ENCODE peak calls at places on chromosomes 5 and 9, in seven cellular contexts. One of them, this sample, is unnamed.

GRCh38 chr9:78900500-78900899 is 603.6 kb downstream of the PSAT1 start:
- DNase-seq in fibroblast of mammary gland: no peak
- DNase-seq in NCI-H510A treated with DMSO at 0.1 percent for 48 hours: no peak
- DNase-seq in T-helper 17 cell: no peak
- DNase-seq in neural progenitor cell: no peak
- DNase-seq in CD8-positive, alpha-beta T cell: no peak
- DNase-seq in effector CD4-positive, alpha-beta T cell: no peak
- DNase-seq in this sample: no peak

GRCh38 chr9:91845839-91846238 is 104.2 kb downstream of the ROR2 start:
- DNase-seq in neural progenitor cell: no peak
- DNase-seq in CD8-positive, alpha-beta T cell: no peak
- DNase-seq in fibroblast of mammary gland: no peak
- DNase-seq in effector CD4-positive, alpha-beta T cell: no peak
- DNase-seq in NCI-H510A treated with DMSO at 0.1 percent for 48 hours: no peak
- DNase-seq in T-helper 17 cell: no peak
- DNase-seq in this sample: peak; percentile 5

GRCh38 chr5:74765929-74766328 is 988 bp downstream of the GFM2 start:
- DNase-seq in neural progenitor cell: no peak
- DNase-seq in fibroblast of mammary gland: no peak
- DNase-seq in NCI-H510A treated with DMSO at 0.1 percent for 48 hours: no peak
- DNase-seq in CD8-positive, alpha-beta T cell: no peak
- DNase-seq in effector CD4-positive, alpha-beta T cell: no peak
- DNase-seq in T-helper 17 cell: no peak
- DNase-seq in this sample: no peak

GRCh38 chr5:100576217-100576751 is 41.1 kb downstream of the FAM174A start:
- DNase-seq in neural progenitor cell: no peak
- DNase-seq in CD8-positive, alpha-beta T cell: no peak
- DNase-seq in T-helper 17 cell: no peak
- DNase-seq in fibroblast of mammary gland: peak; percentile 40
- DNase-seq in NCI-H510A treated with DMSO at 0.1 percent for 48 hours: no peak
- DNase-seq in effector CD4-positive, alpha-beta T cell: no peak
- DNase-seq in this sample: no peak

GRCh38 chr5:93336330-93337110 is 244.5 kb downstream of the NR2F1-AS1 start:
- DNase-seq in neural progenitor cell: no peak
- DNase-seq in CD8-positive, alpha-beta T cell: no peak
- DNase-seq in NCI-H510A treated with DMSO at 0.1 percent for 48 hours: no peak
- DNase-seq in fibroblast of mammary gland: peak; percentile 32
- DNase-seq in effector CD4-positive, alpha-beta T cell: no peak
- DNase-seq in T-helper 17 cell: no peak
- DNase-seq in this sample: peak; percentile 16

GRCh38 chr9:77896269-77897245 is 135.1 kb downstream of the GNAQ start:
- DNase-seq in T-helper 17 cell: no peak
- DNase-seq in effector CD4-positive, alpha-beta T cell: no peak
- DNase-seq in fibroblast of mammary gland: no peak
- DNase-seq in neural progenitor cell: no peak
- DNase-seq in CD8-positive, alpha-beta T cell: no peak
- DNase-seq in NCI-H510A treated with DMSO at 0.1 percent for 48 hours: no peak
- DNase-seq in this sample: no peak

GRCh38 chr9:33687779-33688178 is 107.6 kb upstream of the PRSS3 start:
- DNase-seq in T-helper 17 cell: no peak
- DNase-seq in effector CD4-positive, alpha-beta T cell: no peak
- DNase-seq in CD8-positive, alpha-beta T cell: no peak
- DNase-seq in fibroblast of mammary gland: no peak
- DNase-seq in neural progenitor cell: no peak
- DNase-seq in NCI-H510A treated with DMSO at 0.1 percent for 48 hours: peak; percentile 27
- DNase-seq in this sample: no peak

GRCh38 chr9:117136461-117136860 is 278.4 kb downstream of the ASTN2 start:
- DNase-seq in neural progenitor cell: no peak
- DNase-seq in T-helper 17 cell: no peak
- DNase-seq in effector CD4-positive, alpha-beta T cell: no peak
- DNase-seq in NCI-H510A treated with DMSO at 0.1 percent for 48 hours: no peak
- DNase-seq in CD8-positive, alpha-beta T cell: no peak
- DNase-seq in fibroblast of mammary gland: no peak
- DNase-seq in this sample: no peak

GRCh38 chr5:80654054-80654390 is 430 bp upstream of the MSH3 start:
- DNase-seq in neural progenitor cell: peak; percentile 35
- DNase-seq in effector CD4-positive, alpha-beta T cell: no peak
- DNase-seq in T-helper 17 cell: no peak
- DNase-seq in CD8-positive, alpha-beta T cell: no peak
- DNase-seq in fibroblast of mammary gland: no peak
- DNase-seq in NCI-H510A treated with DMSO at 0.1 percent for 48 hours: no peak
- DNase-seq in this sample: peak; percentile 24

GRCh38 chr9:111483419-111483861 is 743 bp downstream of the ECPAS start:
- DNase-seq in neural progenitor cell: no peak
- DNase-seq in NCI-H510A treated with DMSO at 0.1 percent for 48 hours: no peak
- DNase-seq in T-helper 17 cell: peak; percentile 21
- DNase-seq in CD8-positive, alpha-beta T cell: no peak
- DNase-seq in fibroblast of mammary gland: peak; percentile 20
- DNase-seq in effector CD4-positive, alpha-beta T cell: peak; percentile 21
- DNase-seq in this sample: no peak

GRCh38 chr5:68522863-68523262 is 307.3 kb downstream of the PIK3R1 start:
- DNase-seq in neural progenitor cell: no peak
- DNase-seq in NCI-H510A treated with DMSO at 0.1 percent for 48 hours: no peak
- DNase-seq in CD8-positive, alpha-beta T cell: no peak
- DNase-seq in effector CD4-positive, alpha-beta T cell: no peak
- DNase-seq in fibroblast of mammary gland: no peak
- DNase-seq in T-helper 17 cell: no peak
- DNase-seq in this sample: peak; percentile 34

GRCh38 chr5:71883745-71884103 is 164.6 kb downstream of the CARTPT start:
- DNase-seq in fibroblast of mammary gland: peak; percentile 74
- DNase-seq in effector CD4-positive, alpha-beta T cell: no peak
- DNase-seq in neural progenitor cell: no peak
- DNase-seq in T-helper 17 cell: no peak
- DNase-seq in CD8-positive, alpha-beta T cell: no peak
- DNase-seq in NCI-H510A treated with DMSO at 0.1 percent for 48 hours: no peak
- DNase-seq in this sample: no peak

GRCh38 chr9:110255417-110256141 is 728 bp downstream of the TXN start:
- DNase-seq in fibroblast of mammary gland: peak; percentile 46
- DNase-seq in CD8-positive, alpha-beta T cell: no peak
- DNase-seq in NCI-H510A treated with DMSO at 0.1 percent for 48 hours: peak; percentile 18
- DNase-seq in T-helper 17 cell: peak; percentile 7
- DNase-seq in effector CD4-positive, alpha-beta T cell: peak; percentile 6
- DNase-seq in neural progenitor cell: peak; percentile 50
- DNase-seq in this sample: peak; percentile 86

GRCh38 chr9:118295413-118295812 is 591.2 kb downstream of the TLR4 start:
- DNase-seq in T-helper 17 cell: no peak
- DNase-seq in CD8-positive, alpha-beta T cell: no peak
- DNase-seq in effector CD4-positive, alpha-beta T cell: no peak
- DNase-seq in fibroblast of mammary gland: no peak
- DNase-seq in NCI-H510A treated with DMSO at 0.1 percent for 48 hours: no peak
- DNase-seq in neural progenitor cell: no peak
- DNase-seq in this sample: no peak

GRCh38 chr5:157378509-157378908 is 81.5 kb upstream of the NIPAL4 start:
- DNase-seq in effector CD4-positive, alpha-beta T cell: no peak
- DNase-seq in fibroblast of mammary gland: no peak
- DNase-seq in neural progenitor cell: no peak
- DNase-seq in CD8-positive, alpha-beta T cell: no peak
- DNase-seq in NCI-H510A treated with DMSO at 0.1 percent for 48 hours: no peak
- DNase-seq in T-helper 17 cell: no peak
- DNase-seq in this sample: no peak

GRCh38 chr9:124658165-124659017 is 112.7 kb downstream of the NR6A1 start:
- DNase-seq in NCI-H510A treated with DMSO at 0.1 percent for 48 hours: peak; percentile 95
- DNase-seq in T-helper 17 cell: no peak
- DNase-seq in CD8-positive, alpha-beta T cell: peak; percentile 52
- DNase-seq in neural progenitor cell: peak; percentile 87
- DNase-seq in fibroblast of mammary gland: peak; percentile 92
- DNase-seq in effector CD4-positive, alpha-beta T cell: no peak
- DNase-seq in this sample: peak; percentile 99

GRCh38 chr5:1005904-1006655 is 2.5 kb upstream of the NKD2 start:
- DNase-seq in CD8-positive, alpha-beta T cell: no peak
- DNase-seq in NCI-H510A treated with DMSO at 0.1 percent for 48 hours: no peak
- DNase-seq in neural progenitor cell: no peak
- DNase-seq in fibroblast of mammary gland: no peak
- DNase-seq in T-helper 17 cell: no peak
- DNase-seq in effector CD4-positive, alpha-beta T cell: no peak
- DNase-seq in this sample: no peak

GRCh38 chr5:169099801-169100734 is 200.9 kb downstream of the SLIT3 start:
- DNase-seq in fibroblast of mammary gland: peak; percentile 67
- DNase-seq in NCI-H510A treated with DMSO at 0.1 percent for 48 hours: no peak
- DNase-seq in CD8-positive, alpha-beta T cell: no peak
- DNase-seq in neural progenitor cell: no peak
- DNase-seq in effector CD4-positive, alpha-beta T cell: no peak
- DNase-seq in T-helper 17 cell: no peak
- DNase-seq in this sample: peak; percentile 47

GRCh38 chr9:133771486-133772482 is 33.6 kb upstream of the SARDH start:
- DNase-seq in fibroblast of mammary gland: no peak
- DNase-seq in neural progenitor cell: no peak
- DNase-seq in CD8-positive, alpha-beta T cell: peak; percentile 46
- DNase-seq in effector CD4-positive, alpha-beta T cell: no peak
- DNase-seq in NCI-H510A treated with DMSO at 0.1 percent for 48 hours: no peak
- DNase-seq in T-helper 17 cell: peak; percentile 3
- DNase-seq in this sample: no peak

GRCh38 chr5:169458269-169458668 is 125.3 kb upstream of the SPDL1 start:
- DNase-seq in fibroblast of mammary gland: no peak
- DNase-seq in neural progenitor cell: peak; percentile 45
- DNase-seq in NCI-H510A treated with DMSO at 0.1 percent for 48 hours: no peak
- DNase-seq in CD8-positive, alpha-beta T cell: no peak
- DNase-seq in effector CD4-positive, alpha-beta T cell: no peak
- DNase-seq in T-helper 17 cell: no peak
- DNase-seq in this sample: no peak

GRCh38 chr9:128124873-128125574 is 2.5 kb downstream of the PTGES2 start:
- DNase-seq in neural progenitor cell: peak; percentile 76
- DNase-seq in fibroblast of mammary gland: peak; percentile 66
- DNase-seq in CD8-positive, alpha-beta T cell: peak; percentile 68
- DNase-seq in effector CD4-positive, alpha-beta T cell: peak; percentile 26
- DNase-seq in T-helper 17 cell: no peak
- DNase-seq in NCI-H510A treated with DMSO at 0.1 percent for 48 hours: no peak
- DNase-seq in this sample: peak; percentile 51

GRCh38 chr9:115118471-115119156 is 657 bp upstream of the TNC start:
- DNase-seq in neural progenitor cell: peak; percentile 96
- DNase-seq in CD8-positive, alpha-beta T cell: no peak
- DNase-seq in T-helper 17 cell: no peak
- DNase-seq in NCI-H510A treated with DMSO at 0.1 percent for 48 hours: peak; percentile 14
- DNase-seq in effector CD4-positive, alpha-beta T cell: no peak
- DNase-seq in fibroblast of mammary gland: peak; percentile 92
- DNase-seq in this sample: peak; percentile 99

GRCh38 chr5:79567926-79568549 is 44.2 kb upstream of the TENT2 start:
- DNase-seq in fibroblast of mammary gland: peak; percentile 64
- DNase-seq in CD8-positive, alpha-beta T cell: no peak
- DNase-seq in effector CD4-positive, alpha-beta T cell: no peak
- DNase-seq in NCI-H510A treated with DMSO at 0.1 percent for 48 hours: no peak
- DNase-seq in T-helper 17 cell: no peak
- DNase-seq in neural progenitor cell: peak; percentile 44
- DNase-seq in this sample: peak; percentile 30

GRCh38 chr9:842918-843468 is 1.5 kb downstream of the DMRT1 start:
- DNase-seq in effector CD4-positive, alpha-beta T cell: no peak
- DNase-seq in T-helper 17 cell: no peak
- DNase-seq in fibroblast of mammary gland: no peak
- DNase-seq in CD8-positive, alpha-beta T cell: no peak
- DNase-seq in NCI-H510A treated with DMSO at 0.1 percent for 48 hours: no peak
- DNase-seq in neural progenitor cell: peak; percentile 61
- DNase-seq in this sample: no peak

GRCh38 chr9:101311759-101312420 is 72.9 kb downstream of the BAAT start:
- DNase-seq in NCI-H510A treated with DMSO at 0.1 percent for 48 hours: peak; percentile 86
- DNase-seq in T-helper 17 cell: no peak
- DNase-seq in effector CD4-positive, alpha-beta T cell: peak; percentile 14
- DNase-seq in fibroblast of mammary gland: peak; percentile 85
- DNase-seq in neural progenitor cell: peak; percentile 89
- DNase-seq in CD8-positive, alpha-beta T cell: no peak
- DNase-seq in this sample: peak; percentile 75

GRCh38 chr9:86500667-86501435 is 146.6 kb upstream of the TUT7 start:
- DNase-seq in NCI-H510A treated with DMSO at 0.1 percent for 48 hours: no peak
- DNase-seq in CD8-positive, alpha-beta T cell: no peak
- DNase-seq in T-helper 17 cell: no peak
- DNase-seq in neural progenitor cell: no peak
- DNase-seq in effector CD4-positive, alpha-beta T cell: no peak
- DNase-seq in fibroblast of mammary gland: peak; percentile 95
- DNase-seq in this sample: peak; percentile 88

GRCh38 chr9:93262537-93263310 is 78.8 kb downstream of the WNK2 start:
- DNase-seq in NCI-H510A treated with DMSO at 0.1 percent for 48 hours: peak; percentile 14
- DNase-seq in CD8-positive, alpha-beta T cell: peak; percentile 45
- DNase-seq in effector CD4-positive, alpha-beta T cell: no peak
- DNase-seq in neural progenitor cell: no peak
- DNase-seq in T-helper 17 cell: no peak
- DNase-seq in fibroblast of mammary gland: no peak
- DNase-seq in this sample: no peak

GRCh38 chr5:2894347-2895135 is 143.1 kb upstream of the IRX2 start:
- DNase-seq in effector CD4-positive, alpha-beta T cell: no peak
- DNase-seq in CD8-positive, alpha-beta T cell: peak; percentile 31
- DNase-seq in NCI-H510A treated with DMSO at 0.1 percent for 48 hours: no peak
- DNase-seq in T-helper 17 cell: no peak
- DNase-seq in neural progenitor cell: no peak
- DNase-seq in fibroblast of mammary gland: no peak
- DNase-seq in this sample: no peak

GRCh38 chr9:133477992-133478850 is 678 bp downstream of the SLC2A6 start:
- DNase-seq in CD8-positive, alpha-beta T cell: no peak
- DNase-seq in effector CD4-positive, alpha-beta T cell: no peak
- DNase-seq in fibroblast of mammary gland: peak; percentile 18
- DNase-seq in neural progenitor cell: peak; percentile 65
- DNase-seq in T-helper 17 cell: no peak
- DNase-seq in NCI-H510A treated with DMSO at 0.1 percent for 48 hours: no peak
- DNase-seq in this sample: peak; percentile 62

GRCh38 chr9:107425110-107426025 is 64.2 kb downstream of the KLF4 start:
- DNase-seq in fibroblast of mammary gland: peak; percentile 54
- DNase-seq in T-helper 17 cell: peak; percentile 29
- DNase-seq in neural progenitor cell: peak; percentile 85
- DNase-seq in effector CD4-positive, alpha-beta T cell: peak; percentile 8
- DNase-seq in CD8-positive, alpha-beta T cell: peak; percentile 59
- DNase-seq in NCI-H510A treated with DMSO at 0.1 percent for 48 hours: peak; percentile 4
- DNase-seq in this sample: peak; percentile 59

GRCh38 chr5:13250450-13251291 is 693.8 kb downstream of the DNAH5 start:
- DNase-seq in effector CD4-positive, alpha-beta T cell: no peak
- DNase-seq in fibroblast of mammary gland: no peak
- DNase-seq in CD8-positive, alpha-beta T cell: no peak
- DNase-seq in neural progenitor cell: peak; percentile 50
- DNase-seq in NCI-H510A treated with DMSO at 0.1 percent for 48 hours: no peak
- DNase-seq in T-helper 17 cell: no peak
- DNase-seq in this sample: peak; percentile 44

GRCh38 chr5:125981016-125981415 is 442.2 kb upstream of the GRAMD2B start:
- DNase-seq in fibroblast of mammary gland: no peak
- DNase-seq in T-helper 17 cell: no peak
- DNase-seq in effector CD4-positive, alpha-beta T cell: no peak
- DNase-seq in CD8-positive, alpha-beta T cell: no peak
- DNase-seq in NCI-H510A treated with DMSO at 0.1 percent for 48 hours: no peak
- DNase-seq in neural progenitor cell: no peak
- DNase-seq in this sample: no peak

GRCh38 chr5:132418876-132419275 is 49.4 kb downstream of the SLC22A5 start:
- DNase-seq in NCI-H510A treated with DMSO at 0.1 percent for 48 hours: no peak
- DNase-seq in effector CD4-positive, alpha-beta T cell: no peak
- DNase-seq in CD8-positive, alpha-beta T cell: no peak
- DNase-seq in neural progenitor cell: no peak
- DNase-seq in T-helper 17 cell: no peak
- DNase-seq in fibroblast of mammary gland: no peak
- DNase-seq in this sample: peak; percentile 35

GRCh38 chr9:121299467-121300282 is 31.7 kb downstream of the GSN start:
- DNase-seq in effector CD4-positive, alpha-beta T cell: no peak
- DNase-seq in NCI-H510A treated with DMSO at 0.1 percent for 48 hours: peak; percentile 17
- DNase-seq in CD8-positive, alpha-beta T cell: peak; percentile 56
- DNase-seq in T-helper 17 cell: no peak
- DNase-seq in neural progenitor cell: peak; percentile 77
- DNase-seq in fibroblast of mammary gland: no peak
- DNase-seq in this sample: no peak

GRCh38 chr9:13139641-13140171 is 139.8 kb downstream of the MPDZ start:
- DNase-seq in CD8-positive, alpha-beta T cell: no peak
- DNase-seq in fibroblast of mammary gland: peak; percentile 79
- DNase-seq in NCI-H510A treated with DMSO at 0.1 percent for 48 hours: no peak
- DNase-seq in effector CD4-positive, alpha-beta T cell: no peak
- DNase-seq in neural progenitor cell: no peak
- DNase-seq in T-helper 17 cell: no peak
- DNase-seq in this sample: peak; percentile 88

This sample was measured in M059J.